ENCODE peak calls at places on chromosomes 2 and 18, in eight cellular contexts. Q is heart right ventricle, C is keratinocyte, J is upper lobe of right lung, W is mucosa of descending colon, R is tibial artery, S is vagina, D is heart left ventricle. E is an unnamed sample. For H3K4me1, the result is how much of the 10 kb centered on the place peaks cover.

GRCh38 chr2:238816296-238816695 is 31.6 kb upstream of the TWIST2 start:
- DNase-seq in Q (no peak), W (no peak), S (no peak), C (no peak), R (no peak), J (no peak), D (no peak), E (no peak)

GRCh38 chr2:236955675-236956618 is 129.7 kb upstream of the COPS8 start:
- DNase-seq in Q (no peak), R (no peak), J (no peak), W (no peak), S (peak), D (no peak), C (no peak), E (peak)

GRCh38 chr2:207167129-207167923 is 1.6 kb upstream of the KLF7 start:
- DNase-seq in S (no peak), W (peak), J (no peak), C (no peak), Q (no peak), D (no peak), R (no peak), E (no peak)

GRCh38 chr18:79713341-79713740 is 33.7 kb downstream of the CTDP1 start:
- DNase-seq in R (no peak), S (no peak), J (no peak), Q (no peak), D (peak), C (no peak), W (no peak), E (no peak)

GRCh38 chr2:206790311-206790935 is 25.0 kb downstream of the FASTKD2 start:
- DNase-seq in Q (no peak), S (no peak), C (no peak), R (no peak), W (no peak), D (no peak), J (no peak), E (no peak)

GRCh38 chr2:216500572-216500971 is 1.9 kb downstream of the RPL37A start:
- DNase-seq in C (no peak), R (no peak), W (no peak), J (no peak), S (no peak), D (no peak), Q (no peak), E (no peak)

GRCh38 chr2:33644215-33644614 is 45.1 kb upstream of the FAM98A start:
- DNase-seq in W (no peak), R (no peak), J (no peak), C (no peak), Q (no peak), D (no peak), S (no peak), E (no peak)

GRCh38 chr2:62439425-62439824 is 66.6 kb downstream of the TMEM17 start:
- DNase-seq in Q (no peak), C (no peak), S (no peak), W (no peak), J (no peak), D (no peak), R (no peak), E (no peak)

GRCh38 chr2:119523383-119523958 is 812 bp downstream of the SCTR start:
- DNase-seq in Q (no peak), J (no peak), R (no peak), D (no peak), W (no peak), C (no peak), S (no peak), E (no peak)

GRCh38 chr18:63067939-63068338 is 251.6 kb downstream of the BCL2 start:
- DNase-seq in C (no peak), R (no peak), W (no peak), S (no peak), J (no peak), Q (no peak), D (no peak), E (no peak)

GRCh38 chr2:216082805-216083204 is 1.1 kb downstream of the TMEM169 start:
- DNase-seq in C (no peak), S (no peak), J (no peak), Q (no peak), D (peak), R (no peak), W (no peak), E (no peak)

GRCh38 chr18:50158866-50159653 is 35.9 kb downstream of the MYO5B start:
- DNase-seq in D (no peak), S (no peak), J (no peak), Q (no peak), R (no peak), C (no peak), W (peak), E (no peak)

GRCh38 chr2:128613876-128614275 is 295.2 kb upstream of the HS6ST1 start:
- DNase-seq in R (peak), D (no peak), S (no peak), C (no peak), W (no peak), J (peak), Q (no peak), E (no peak)

GRCh38 chr18:29147944-29148343 is 971.0 kb upstream of the CDH2 start:
- DNase-seq in W (no peak), S (no peak), D (no peak), C (no peak), R (no peak), Q (no peak), J (no peak), E (no peak)

GRCh38 chr2:150282821-150283309 is 204.6 kb downstream of the RND3 start:
- DNase-seq in R (no peak), W (no peak), C (no peak), J (no peak), S (no peak), Q (no peak), D (peak), E (no peak)

GRCh38 chr2:102387763-102388546 is 32.4 kb downstream of the IL18R1 start:
- DNase-seq in J (no peak), C (no peak), S (no peak), R (no peak), W (no peak), D (no peak), Q (no peak), E (no peak)

GRCh38 chr18:53004798-53005197 is 664.8 kb downstream of the DCC start:
- DNase-seq in S (no peak), R (no peak), W (no peak), D (no peak), Q (no peak), C (no peak), J (no peak), E (no peak)

GRCh38 chr2:68832161-68832869 is 38.9 kb downstream of the BMP10 start:
- DNase-seq in D (peak), C (no peak), R (peak), W (peak), J (peak), Q (peak), S (no peak), E (no peak)

GRCh38 chr2:71613566-71613952 is 160.2 kb downstream of the DYSF start:
- DNase-seq in D (no peak), R (peak), Q (no peak), S (no peak), C (no peak), W (no peak), J (peak), E (peak)

GRCh38 chr18:32271649-32272324 is 81.9 kb downstream of the MEP1B start:
- DNase-seq in R (no peak), Q (no peak), J (no peak), D (no peak), S (no peak), W (no peak), C (no peak), E (no peak)

GRCh38 chr2:40315684-40316083 is 136.2 kb downstream of the SLC8A1 start:
- DNase-seq in Q (no peak), J (no peak), W (no peak), S (no peak), C (no peak), R (no peak), D (no peak), E (peak)

GRCh38 chr18:36805105-36805504 is 23.7 kb downstream of the TPGS2 start:
- DNase-seq in W (no peak), C (no peak), S (no peak), R (no peak), D (no peak), J (no peak), Q (no peak), E (no peak)

GRCh38 chr2:239275871-239276812 is 124.7 kb downstream of the HDAC4 start:
- DNase-seq in Q (peak), C (no peak), R (peak), W (peak), J (peak), S (no peak), D (peak), E (peak)

GRCh38 chr18:34600118-34600517 is 110.0 kb upstream of the DTNA start:
- DNase-seq in C (no peak), Q (no peak), W (no peak), S (no peak), R (no peak), D (no peak), J (no peak), E (no peak)

GRCh38 chr2:148674063-148675020 is 29.8 kb downstream of the EPC2 start:
- DNase-seq in D (no peak), Q (no peak), R (no peak), J (no peak), C (peak), W (peak), S (no peak), E (no peak)

GRCh38 chr2:224433442-224433841 is 31.5 kb upstream of the FAM124B start:
- DNase-seq in J (no peak), R (no peak), Q (no peak), C (no peak), D (no peak), S (no peak), W (no peak), E (no peak)

GRCh38 chr2:2640818-2641217 is 309.7 kb upstream of the MYT1L start:
- DNase-seq in C (no peak), D (no peak), W (no peak), R (peak), Q (no peak), J (no peak), S (peak), E (no peak)

GRCh38 chr2:216034065-216034464 is 20.7 kb upstream of the MREG start:
- DNase-seq in D (peak), J (no peak), S (no peak), Q (peak), R (no peak), C (peak), W (peak), E (peak)

GRCh38 chr18:51275712-51276473 is 78.4 kb upstream of the MEX3C start:
- DNase-seq in J (no peak), R (no peak), D (peak), C (no peak), W (peak), Q (peak), S (no peak), E (peak)

GRCh38 chr18:34738173-34738894 is 28.2 kb downstream of the DTNA start:
- DNase-seq in W (no peak), J (no peak), S (no peak), Q (no peak), R (no peak), C (peak), D (peak), E (no peak)

GRCh38 chr2:216279011-216279410 is 93.3 kb downstream of the MARCHF4 start:
- DNase-seq in C (no peak), R (no peak), D (no peak), W (no peak), Q (no peak), S (no peak), J (no peak), E (no peak)

GRCh38 chr2:214482716-214483115 is 71.9 kb downstream of the VWC2L start:
- DNase-seq in J (no peak), C (no peak), Q (no peak), D (no peak), R (no peak), S (no peak), W (no peak), E (no peak)
- H3K4me1 ChIP-seq in J (under half), C (under half), Q (under half), D (under half), R (under half), S (under half), W (under half), E (under half)

GRCh38 chr18:5705393-5705792 is 161.6 kb upstream of the EPB41L3 start:
- DNase-seq in R (no peak), Q (no peak), J (no peak), S (no peak), D (no peak), W (no peak), C (no peak), E (no peak)

GRCh38 chr18:5710676-5711075 is 166.9 kb upstream of the EPB41L3 start:
- DNase-seq in J (no peak), Q (no peak), S (no peak), W (no peak), C (no peak), D (no peak), R (no peak), E (no peak)

GRCh38 chr18:5709476-5710095 is 165.8 kb upstream of the EPB41L3 start:
- DNase-seq in J (no peak), C (no peak), S (no peak), R (no peak), W (no peak), D (no peak), Q (no peak), E (no peak)

GRCh38 chr18:5707586-5707985 is 163.8 kb upstream of the EPB41L3 start:
- DNase-seq in W (no peak), S (no peak), C (no peak), D (no peak), Q (no peak), R (no peak), J (no peak), E (no peak)

GRCh38 chr18:5710235-5710634 is 166.4 kb upstream of the EPB41L3 start:
- DNase-seq in R (no peak), W (no peak), J (no peak), S (no peak), C (no peak), Q (no peak), D (no peak), E (no peak)
- TF ChIP-seq CTCF in R (no peak), W (no peak), J (no peak), S (no peak), C (no peak), Q (no peak), D (no peak), E (no peak)

GRCh38 chr2:176685908-176686307 is 416.7 kb downstream of the MTX2 start:
- DNase-seq in J (no peak), R (no peak), D (no peak), C (no peak), S (no peak), W (no peak), Q (no peak), E (no peak)

GRCh38 chr2:176686328-176686727 is 417.1 kb downstream of the MTX2 start:
- DNase-seq in Q (no peak), C (no peak), J (no peak), R (no peak), S (no peak), D (no peak), W (no peak), E (no peak)

GRCh38 chr2:176687350-176687749 is 418.1 kb downstream of the MTX2 start:
- DNase-seq in D (no peak), W (no peak), J (no peak), R (no peak), S (no peak), C (no peak), Q (no peak), E (no peak)

GRCh38 chr2:176689711-176690110 is 420.5 kb downstream of the MTX2 start:
- DNase-seq in C (no peak), J (no peak), R (no peak), D (no peak), Q (no peak), W (no peak), S (no peak), E (no peak)

DNA sequence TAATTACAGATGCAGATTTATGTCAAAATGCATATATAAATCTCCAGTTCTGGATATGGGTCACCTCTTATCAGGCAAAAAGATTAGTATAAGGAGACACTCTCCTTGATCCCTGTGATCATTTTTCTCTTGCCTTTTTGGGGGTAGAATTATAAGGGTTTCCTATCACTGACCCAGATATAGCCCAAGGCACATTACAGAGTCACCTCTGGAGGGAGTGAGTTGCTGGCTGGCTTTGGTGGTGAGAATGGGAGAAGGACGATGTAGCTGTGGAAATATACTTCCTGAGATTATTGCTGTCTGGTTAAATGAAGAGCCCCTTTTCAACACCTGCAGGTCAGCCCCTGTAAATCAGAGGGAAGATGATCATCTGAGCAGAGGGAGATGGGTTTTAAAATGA is 418.7 kb downstream of the MTX2 start:
- DNase-seq in J (no peak), S (no peak), R (no peak), W (no peak), Q (no peak), D (no peak), C (no peak), E (no peak)
- H3K4me1 ChIP-seq in J (under half), S (under half), R (under half), W (under half), Q (under half), D (under half), C (under half), E (under half)

GRCh38 chr18:77061946-77062517 is 70.6 kb downstream of the MBP start:
- DNase-seq in S (no peak), C (no peak), W (no peak), J (no peak), Q (no peak), D (no peak), R (no peak), E (no peak)
- TF ChIP-seq CTCF in S (no peak), C (no peak), W (no peak), J (peak), Q (no peak), D (no peak), R (no peak), E (no peak)

DNA sequence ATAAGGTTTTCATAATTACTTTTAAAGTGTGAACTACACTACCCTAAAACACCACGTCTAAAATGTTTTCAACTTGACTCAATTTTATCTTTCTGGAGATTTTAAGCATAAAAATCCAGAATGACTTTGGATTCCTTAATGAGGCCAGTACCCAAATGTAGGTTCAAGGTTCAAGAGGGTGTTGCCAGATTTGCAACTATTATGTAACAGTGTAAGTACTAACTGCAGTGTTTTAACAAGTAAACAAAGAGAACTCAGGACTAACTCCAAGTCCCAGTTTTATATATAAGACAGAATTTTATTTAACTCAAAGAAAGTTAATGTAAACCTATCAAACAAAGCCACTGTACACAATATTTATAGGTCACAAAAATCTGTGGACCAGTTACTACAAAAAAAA is 5.7 kb downstream of the HIBCH start:
- DNase-seq in J (no peak), R (no peak), Q (no peak), S (no peak), D (no peak), C (no peak), W (peak), E (no peak)
- H3K4me1 ChIP-seq in J (under half), R (under half), Q (under half), S (half or more), D (under half), C (under half), W (under half), E (under half)

GRCh38 chr18:64409511-64409910 is 260.6 kb upstream of the LINC00305 start:
- DNase-seq in J (no peak), C (no peak), S (no peak), D (no peak), W (peak), R (no peak), Q (no peak), E (no peak)
- TF ChIP-seq CTCF in J (peak), C (peak), S (no peak), D (peak), W (no peak), R (no peak), Q (peak), E (no peak)

DNA sequence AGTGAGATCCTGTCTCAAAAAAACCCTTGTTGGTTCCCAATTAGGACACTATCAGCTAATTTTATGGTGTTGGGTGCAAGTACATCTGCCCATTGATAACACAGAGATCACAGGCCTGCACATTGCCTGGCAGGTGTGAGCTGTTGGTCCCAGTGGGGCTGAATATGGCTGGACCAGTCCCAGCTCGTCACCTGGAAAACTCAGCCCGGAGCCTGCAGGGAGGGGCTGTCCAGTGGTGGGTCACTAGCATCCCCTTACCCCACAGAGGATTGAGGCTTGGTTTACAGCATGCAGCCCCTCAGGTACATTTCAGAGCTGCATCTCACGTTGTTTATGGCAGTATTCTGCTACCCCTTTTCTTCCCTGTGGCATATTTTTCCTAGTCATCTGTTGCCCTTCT is 40.8 kb upstream of the CHMP1B start:
- DNase-seq in C (no peak), W (no peak), Q (no peak), D (no peak), J (no peak), S (no peak), R (no peak), E (no peak)
- H3K4me1 ChIP-seq in C (under half), W (under half), Q (under half), D (under half), J (under half), S (under half), R (under half), E (under half)

GRCh38 chr18:45837283-45838070 is 12.0 kb downstream of the SIGLEC15 start:
- DNase-seq in Q (peak), D (peak), W (peak), J (peak), C (no peak), S (no peak), R (no peak), E (peak)
- TF ChIP-seq CTCF in Q (no peak), D (peak), W (no peak), J (peak), C (peak), S (no peak), R (peak), E (no peak)

DNA sequence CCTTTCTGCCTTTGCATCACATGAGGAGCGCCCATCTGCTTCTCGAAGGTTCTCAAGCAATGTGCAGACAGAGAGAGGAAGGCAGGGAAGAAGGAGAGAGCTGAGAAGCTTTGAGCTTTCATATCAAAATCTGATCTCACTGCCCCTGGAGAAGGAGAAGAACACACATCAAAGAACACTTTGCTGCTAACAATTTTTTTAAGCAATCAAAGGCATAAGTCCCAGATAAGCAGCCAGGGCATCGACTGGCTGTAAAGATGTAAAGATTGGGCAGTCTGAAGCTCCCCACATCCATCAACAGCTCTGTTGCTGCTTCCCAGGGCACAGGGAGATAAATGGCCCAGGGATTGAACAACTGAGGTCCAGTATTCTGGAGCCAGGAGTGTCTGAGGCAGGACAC is 137.4 kb downstream of the TNS1 start:
- DNase-seq in S (no peak), J (no peak), C (no peak), R (no peak), W (no peak), D (no peak), Q (no peak), E (no peak)
- H3K4me1 ChIP-seq in S (half or more), J (under half), C (under half), R (under half), W (under half), D (half or more), Q (half or more), E (half or more)

E was measured in stomach.